ENCODE peak calls at places on chromosomes 7 and 10, in seven cellular contexts. W is heart right ventricle, G is Panc1, L is astrocyte, S is left ventricle myocardium inferior, R is upper lobe of left lung, V is GM23248. A is an unnamed sample.

GRCh38 chr7:48101880-48102448 is 12.9 kb downstream of the UPP1 start:
- DNase-seq in W (no peak), G (no peak), L (no peak), S (no peak), R (no peak), V (no peak), A (no peak)

GRCh38 chr7:116706668-116707126 is 34.7 kb downstream of the MET start:
- DNase-seq in W (no peak), G (peak; percentile 83), L (peak; percentile 63), S (no peak), R (no peak), V (peak; percentile 84), A (no peak)

GRCh38 chr7:97004931-97005763 is at the start of gene DLX6:
- DNase-seq in W (no peak), G (peak; percentile 42), L (no peak), S (no peak), R (peak; percentile 82), V (peak; percentile 21), A (no peak)

GRCh38 chr10:8051109-8051781 is 3.2 kb upstream of the GATA3 start:
- DNase-seq in W (no peak), G (no peak), L (no peak), S (no peak), R (peak; percentile 82), V (no peak), A (no peak)

GRCh38 chr7:157117796-157118195 is 20.9 kb upstream of the UBE3C start:
- DNase-seq in W (no peak), G (no peak), L (no peak), S (no peak), R (no peak), V (no peak), A (no peak)

GRCh38 chr10:31896972-31897384 is 31.7 kb downstream of the ARHGAP12 start:
- DNase-seq in W (no peak), G (no peak), L (peak; percentile 80), S (no peak), R (no peak), V (peak; percentile 77), A (no peak)

GRCh38 chr10:76115131-76115470 is 683.7 kb downstream of the LRMDA start:
- DNase-seq in W (no peak), G (no peak), L (no peak), S (no peak), R (no peak), V (no peak), A (no peak)

GRCh38 chr7:116569737-116570136 is 44.9 kb downstream of the CAV1 start:
- DNase-seq in W (no peak), G (no peak), L (peak; percentile 89), S (no peak), R (no peak), V (peak; percentile 95), A (peak; percentile 67)

GRCh38 chr7:99129536-99129935 is 14.4 kb downstream of the SMURF1 start:
- DNase-seq in W (no peak), G (no peak), L (no peak), S (no peak), R (no peak), V (no peak), A (no peak)

GRCh38 chr7:121102619-121103018 is 114.1 kb downstream of the CPED1 start:
- DNase-seq in W (no peak), G (no peak), L (no peak), S (no peak), R (no peak), V (no peak), A (no peak)

GRCh38 chr10:103581499-103581898 is 88.0 kb downstream of the NEURL1 start:
- DNase-seq in W (no peak), G (no peak), L (no peak), S (no peak), R (no peak), V (no peak), A (no peak)

GRCh38 chr7:17380696-17381662 is 82.5 kb downstream of the AHR start:
- DNase-seq in W (no peak), G (no peak), L (peak; percentile 55), S (no peak), R (no peak), V (peak; percentile 42), A (no peak)

GRCh38 chr10:113041324-113041723 is 91.3 kb downstream of the TCF7L2 start:
- DNase-seq in W (no peak), G (no peak), L (no peak), S (no peak), R (no peak), V (peak; percentile 50), A (no peak)

GRCh38 chr7:141073641-141074161 is at the start of gene TMEM178B:
- DNase-seq in W (no peak), G (no peak), L (no peak), S (no peak), R (peak; percentile 77), V (peak; percentile 7), A (no peak)

GRCh38 chr10:26765549-26765948 is 68.0 kb downstream of the PDSS1 start:
- DNase-seq in W (no peak), G (no peak), L (no peak), S (no peak), R (no peak), V (peak; percentile 4), A (no peak)

GRCh38 chr7:44998153-44998871 is 1.7 kb upstream of the CCM2 start:
- DNase-seq in W (no peak), G (no peak), L (no peak), S (no peak), R (no peak), V (no peak), A (no peak)

GRCh38 chr7:44999245-45000095 is 531 bp upstream of the CCM2 start:
- DNase-seq in W (peak; percentile 100), G (peak; percentile 98), L (peak; percentile 96), S (peak; percentile 99), R (peak; percentile 98), V (peak; percentile 100), A (peak; percentile 98)

GRCh38 chr7:44995555-44996493 is 4.2 kb upstream of the CCM2 start:
- DNase-seq in W (no peak), G (no peak), L (no peak), S (no peak), R (no peak), V (no peak), A (no peak)

GRCh38 chr7:44990520-44991023 is 9.4 kb upstream of the CCM2 start:
- DNase-seq in W (no peak), G (no peak), L (peak; percentile 91), S (no peak), R (no peak), V (peak; percentile 87), A (peak; percentile 29)

DNA sequence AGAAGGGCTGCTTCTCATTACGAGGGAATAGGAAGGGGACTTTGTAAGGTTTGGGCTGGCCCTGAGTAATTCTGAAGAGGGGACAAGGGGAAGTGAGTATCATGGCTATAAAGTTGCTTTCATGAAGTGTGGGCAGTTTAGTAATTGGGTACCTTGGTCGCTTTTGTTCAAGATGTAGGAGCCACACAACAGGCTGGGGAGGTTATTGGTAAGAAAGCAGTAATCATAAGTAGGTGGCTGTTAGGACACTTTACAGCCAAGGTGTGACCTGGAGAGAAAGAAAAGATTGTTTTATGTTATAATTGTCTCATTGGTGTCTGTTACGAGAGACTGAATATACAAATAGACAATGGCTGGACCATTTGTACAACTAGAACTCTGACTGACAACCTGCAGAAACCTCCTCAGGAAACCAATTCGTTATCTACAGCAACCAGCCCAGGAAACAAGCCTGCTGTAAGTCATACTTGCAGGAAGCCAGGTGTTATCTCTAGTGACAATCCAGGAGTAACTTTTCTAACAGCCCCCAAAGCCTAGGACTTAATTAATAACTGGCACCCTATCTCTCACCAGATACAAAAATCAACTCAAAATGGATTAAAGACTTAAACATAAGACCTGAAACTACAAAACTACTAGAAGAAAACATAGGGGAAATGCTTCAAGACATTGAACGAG is 5.0 kb upstream of the CCM2 start:
- DNase-seq in W (no peak), G (no peak), L (no peak), S (no peak), R (no peak), V (no peak), A (no peak)
- H3K4me3 ChIP-seq in W (no peak overlapping the region), G (no peak overlapping the region), L (no peak overlapping the region), S (no peak overlapping the region), R (no peak overlapping the region), V (no peak overlapping the region), A (no peak overlapping the region)

GRCh38 chr7:50491943-50492342 is 41.8 kb upstream of the FIGNL1 start:
- DNase-seq in W (no peak), G (no peak), L (no peak), S (no peak), R (no peak), V (no peak), A (no peak)

GRCh38 chr7:50491209-50491608 is 41.1 kb upstream of the FIGNL1 start:
- DNase-seq in W (no peak), G (no peak), L (no peak), S (no peak), R (no peak), V (no peak), A (no peak)

GRCh38 chr7:50481867-50482266 is 31.7 kb upstream of the FIGNL1 start:
- DNase-seq in W (no peak), G (no peak), L (no peak), S (no peak), R (no peak), V (no peak), A (no peak)

GRCh38 chr7:50488379-50488778 is 38.2 kb upstream of the FIGNL1 start:
- DNase-seq in W (no peak), G (no peak), L (no peak), S (no peak), R (no peak), V (no peak), A (no peak)

DNA sequence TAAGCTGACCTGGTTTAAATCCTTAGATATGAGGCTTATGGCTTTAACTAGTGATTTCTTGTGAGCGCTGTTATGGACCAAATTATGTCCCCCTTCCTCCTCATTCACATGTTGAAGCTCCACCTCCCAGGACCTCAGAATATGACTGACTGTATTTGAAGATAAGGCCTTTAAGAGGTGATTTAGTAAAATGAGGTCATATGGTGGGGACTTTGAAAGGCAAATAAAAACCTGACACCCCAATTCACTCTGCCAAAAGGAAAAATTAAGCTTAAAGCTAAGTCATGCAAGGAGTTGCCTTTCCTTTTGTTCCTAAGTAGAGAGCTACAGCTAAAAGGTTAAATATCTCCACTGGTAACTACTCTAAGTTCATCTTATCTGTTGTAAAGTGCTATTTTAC is 36.4 kb upstream of the FIGNL1 start:
- DNase-seq in W (no peak), G (no peak), L (no peak), S (no peak), R (no peak), V (no peak), A (no peak)
- H3K9me3 ChIP-seq in W (no peaks in the 10 kb centered on the region), G (peaks cover 9% of the 10 kb centered on the region), L (no peaks in the 10 kb centered on the region), S (peaks cover 5% of the 10 kb centered on the region), R (no peaks in the 10 kb centered on the region), V (no peaks in the 10 kb centered on the region), A (no peaks in the 10 kb centered on the region)

GRCh38 chr7:134785842-134786241 is 6.4 kb downstream of the CALD1 start:
- DNase-seq in W (no peak), G (no peak), L (no peak), S (no peak), R (no peak), V (no peak), A (no peak)
- H3K27ac ChIP-seq in W (no peak overlapping the region), G (no peak overlapping the region), L (peak overlapping the region; percentile 8), S (peak overlapping the region; percentile 89), R (no peak overlapping the region), V (no peak overlapping the region), A (no peak overlapping the region)

GRCh38 chr7:139774376-139774775 is 3.4 kb downstream of the HIPK2 start:
- DNase-seq in W (no peak), G (peak; percentile 67), L (peak; percentile 92), S (no peak), R (no peak), V (peak; percentile 90), A (peak; percentile 33)
- H3K4me3 ChIP-seq in W (no peak overlapping the region), G (no peak overlapping the region), L (no peak overlapping the region), S (peak overlapping the region; percentile 93), R (no peak overlapping the region), V (peak overlapping the region; percentile 5), A (peak overlapping the region; percentile 88)

A was measured in AG04450.